ENCODE peak calls at places on chromosomes 12 and 14, in six cellular contexts. One of them, this sample, is unnamed.
A peak's percentile ranks its signal among the peaks of the same experiment; 100 is the strongest.

GRCh38 chr12:117141097-117141898 is 42.1 kb upstream of the TESC start:
- DNase-seq in thyroid gland: peak; percentile 74
- DNase-seq in breast epithelium: no peak
- DNase-seq in transverse colon: no peak
- DNase-seq in HCT116: no peak
- DNase-seq in ovary: no peak
- DNase-seq in this sample: no peak

GRCh38 chr12:12278899-12279298 is 12.1 kb upstream of the LRP6 start:
- DNase-seq in ovary: no peak
- DNase-seq in transverse colon: no peak
- DNase-seq in breast epithelium: no peak
- DNase-seq in HCT116: no peak
- DNase-seq in thyroid gland: no peak
- DNase-seq in this sample: no peak

GRCh38 chr14:20630340-20631022 is 11.0 kb downstream of the OR6S1 start:
- DNase-seq in breast epithelium: no peak
- DNase-seq in ovary: peak; percentile 38
- DNase-seq in thyroid gland: no peak
- DNase-seq in transverse colon: peak; percentile 45
- DNase-seq in HCT116: peak; percentile 84
- DNase-seq in this sample: no peak

GRCh38 chr12:32116897-32117296 is 10.2 kb downstream of the BICD1 start:
- DNase-seq in thyroid gland: no peak
- DNase-seq in ovary: no peak
- DNase-seq in HCT116: no peak
- DNase-seq in breast epithelium: no peak
- DNase-seq in transverse colon: no peak
- DNase-seq in this sample: no peak

GRCh38 chr12:93714382-93714781 is 37.2 kb downstream of the CRADD start:
- DNase-seq in HCT116: no peak
- DNase-seq in thyroid gland: no peak
- DNase-seq in breast epithelium: no peak
- DNase-seq in ovary: no peak
- DNase-seq in transverse colon: no peak
- DNase-seq in this sample: no peak

GRCh38 chr12:105223884-105224283 is 12.1 kb downstream of the APPL2 start:
- DNase-seq in ovary: no peak
- DNase-seq in transverse colon: no peak
- DNase-seq in breast epithelium: no peak
- DNase-seq in HCT116: no peak
- DNase-seq in thyroid gland: no peak
- DNase-seq in this sample: no peak

GRCh38 chr12:4287325-4288290 is 14.0 kb downstream of the CCND2 start:
- DNase-seq in ovary: no peak
- DNase-seq in thyroid gland: no peak
- DNase-seq in breast epithelium: no peak
- DNase-seq in transverse colon: no peak
- DNase-seq in HCT116: no peak
- DNase-seq in this sample: no peak

GRCh38 chr12:132888852-132889251 is 1.4 kb upstream of the CHFR start:
- DNase-seq in thyroid gland: no peak
- DNase-seq in HCT116: no peak
- DNase-seq in transverse colon: no peak
- DNase-seq in breast epithelium: no peak
- DNase-seq in ovary: no peak
- DNase-seq in this sample: no peak

GRCh38 chr12:9943244-9943643 is 11.1 kb upstream of the CLEC2A start:
- DNase-seq in HCT116: no peak
- DNase-seq in transverse colon: no peak
- DNase-seq in thyroid gland: no peak
- DNase-seq in ovary: no peak
- DNase-seq in breast epithelium: no peak
- DNase-seq in this sample: no peak

GRCh38 chr12:19482551-19483109 is 43.3 kb downstream of the AEBP2 start:
- DNase-seq in HCT116: no peak
- DNase-seq in breast epithelium: no peak
- DNase-seq in thyroid gland: no peak
- DNase-seq in ovary: no peak
- DNase-seq in transverse colon: no peak
- DNase-seq in this sample: peak; percentile 55

GRCh38 chr12:75480469-75480949 is at the start of gene GLIPR1:
- DNase-seq in transverse colon: peak; percentile 68
- DNase-seq in breast epithelium: peak; percentile 78
- DNase-seq in thyroid gland: peak; percentile 91
- DNase-seq in ovary: peak; percentile 81
- DNase-seq in HCT116: no peak
- DNase-seq in this sample: peak; percentile 73

GRCh38 chr12:47147749-47148148 is 68.0 kb upstream of the AMIGO2 start:
- DNase-seq in transverse colon: no peak
- DNase-seq in HCT116: no peak
- DNase-seq in thyroid gland: no peak
- DNase-seq in breast epithelium: no peak
- DNase-seq in ovary: no peak
- DNase-seq in this sample: no peak

GRCh38 chr12:70744133-70744532 is 106.9 kb upstream of the PTPRB start:
- DNase-seq in HCT116: no peak
- DNase-seq in ovary: no peak
- DNase-seq in breast epithelium: no peak
- DNase-seq in thyroid gland: no peak
- DNase-seq in transverse colon: no peak
- DNase-seq in this sample: no peak

GRCh38 chr12:1650954-1651353 is 21.9 kb downstream of the WNT5B start:
- DNase-seq in thyroid gland: no peak
- DNase-seq in transverse colon: no peak
- DNase-seq in HCT116: no peak
- DNase-seq in ovary: no peak
- DNase-seq in breast epithelium: no peak
- DNase-seq in this sample: no peak

GRCh38 chr12:113130457-113131135 is 5.0 kb downstream of the RASAL1 start:
- DNase-seq in HCT116: no peak
- DNase-seq in transverse colon: no peak
- DNase-seq in ovary: no peak
- DNase-seq in breast epithelium: no peak
- DNase-seq in thyroid gland: peak; percentile 88
- DNase-seq in this sample: peak; percentile 67

GRCh38 chr14:102910442-102910841 is 12.0 kb upstream of the AMN start:
- DNase-seq in breast epithelium: no peak
- DNase-seq in ovary: no peak
- DNase-seq in HCT116: no peak
- DNase-seq in transverse colon: no peak
- DNase-seq in thyroid gland: no peak
- DNase-seq in this sample: no peak

GRCh38 chr14:88168498-88169165 is 154.4 kb downstream of the KCNK10 start:
- DNase-seq in thyroid gland: peak; percentile 14
- DNase-seq in transverse colon: peak; percentile 51
- DNase-seq in breast epithelium: no peak
- DNase-seq in HCT116: no peak
- DNase-seq in ovary: no peak
- DNase-seq in this sample: peak; percentile 56

GRCh38 chr12:106097011-106097410 is 41.7 kb downstream of the NUAK1 start:
- DNase-seq in thyroid gland: no peak
- DNase-seq in ovary: no peak
- DNase-seq in breast epithelium: no peak
- DNase-seq in HCT116: no peak
- DNase-seq in transverse colon: no peak
- DNase-seq in this sample: no peak

GRCh38 chr14:36271222-36271621 is 49.2 kb downstream of the MBIP start:
- DNase-seq in transverse colon: no peak
- DNase-seq in ovary: no peak
- DNase-seq in breast epithelium: no peak
- DNase-seq in thyroid gland: no peak
- DNase-seq in HCT116: no peak
- DNase-seq in this sample: no peak

GRCh38 chr12:98238513-98238912 is 276.9 kb upstream of the TMPO start:
- DNase-seq in transverse colon: no peak
- DNase-seq in ovary: no peak
- DNase-seq in thyroid gland: no peak
- DNase-seq in HCT116: no peak
- DNase-seq in breast epithelium: no peak
- DNase-seq in this sample: no peak

GRCh38 chr12:69410571-69410970 is 51.0 kb downstream of the YEATS4 start:
- DNase-seq in HCT116: no peak
- DNase-seq in thyroid gland: no peak
- DNase-seq in ovary: no peak
- DNase-seq in transverse colon: no peak
- DNase-seq in breast epithelium: no peak
- DNase-seq in this sample: no peak

GRCh38 chr12:102119674-102120563 is at the start of the genes NUP37 and PARPBP:
- DNase-seq in transverse colon: peak; percentile 91
- DNase-seq in thyroid gland: peak; percentile 88
- DNase-seq in breast epithelium: peak; percentile 71
- DNase-seq in ovary: peak; percentile 91
- DNase-seq in HCT116: peak; percentile 86
- DNase-seq in this sample: peak; percentile 94

GRCh38 chr14:68711551-68712437 is 81.1 kb downstream of the ZFP36L1 start:
- DNase-seq in ovary: no peak
- DNase-seq in breast epithelium: no peak
- DNase-seq in transverse colon: no peak
- DNase-seq in HCT116: no peak
- DNase-seq in thyroid gland: no peak
- DNase-seq in this sample: no peak

GRCh38 chr14:58626441-58626840 is 11.3 kb upstream of the DACT1 start:
- DNase-seq in HCT116: no peak
- DNase-seq in transverse colon: no peak
- DNase-seq in breast epithelium: no peak
- DNase-seq in ovary: no peak
- DNase-seq in thyroid gland: no peak
- DNase-seq in this sample: no peak

DNA sequence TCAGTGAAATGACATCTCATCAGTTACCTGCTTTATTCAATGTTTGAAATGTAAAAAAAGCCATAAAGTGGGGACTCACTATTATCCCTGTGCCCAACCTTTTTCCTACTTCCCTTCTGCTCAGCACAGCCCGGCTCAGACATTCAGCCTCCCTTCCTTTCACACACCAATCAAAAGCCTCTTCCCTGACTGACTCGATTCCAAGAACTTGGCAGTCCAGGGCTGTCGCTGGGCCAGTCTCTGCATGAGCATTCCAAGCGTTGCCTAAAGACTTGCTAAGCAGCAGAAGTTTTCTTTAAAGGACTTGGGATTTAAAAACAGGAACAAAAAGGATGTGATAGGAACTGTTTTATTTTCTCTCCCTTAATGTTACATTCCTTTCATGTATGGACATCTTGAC is 22.7 kb downstream of the ITPR2 start:
- DNase-seq in ovary: peak; percentile 52
- DNase-seq in HCT116: no peak
- DNase-seq in breast epithelium: peak; percentile 61
- DNase-seq in transverse colon: no peak
- DNase-seq in thyroid gland: peak; percentile 72
- DNase-seq in this sample: peak; percentile 53
- H3K27ac ChIP-seq in ovary: no peak overlapping the region
- H3K27ac ChIP-seq in HCT116: no peak overlapping the region
- H3K27ac ChIP-seq in breast epithelium: peak overlapping the region; percentile 40
- H3K27ac ChIP-seq in transverse colon: peak overlapping the region; percentile 42
- H3K27ac ChIP-seq in thyroid gland: no peak overlapping the region
- H3K27ac ChIP-seq in this sample: no peak overlapping the region

GRCh38 chr12:88111074-88111652 is 30.7 kb downstream of the CEP290 start:
- DNase-seq in ovary: no peak
- DNase-seq in transverse colon: no peak
- DNase-seq in HCT116: peak; percentile 38
- DNase-seq in thyroid gland: no peak
- DNase-seq in breast epithelium: no peak
- DNase-seq in this sample: no peak
- TF ChIP-seq CTCF in ovary: no peak
- TF ChIP-seq CTCF in transverse colon: peak; percentile 46
- TF ChIP-seq CTCF in HCT116: peak; percentile 31
- TF ChIP-seq CTCF in thyroid gland: no peak
- TF ChIP-seq CTCF in breast epithelium: peak; percentile 36
- TF ChIP-seq CTCF in this sample: no peak

DNA sequence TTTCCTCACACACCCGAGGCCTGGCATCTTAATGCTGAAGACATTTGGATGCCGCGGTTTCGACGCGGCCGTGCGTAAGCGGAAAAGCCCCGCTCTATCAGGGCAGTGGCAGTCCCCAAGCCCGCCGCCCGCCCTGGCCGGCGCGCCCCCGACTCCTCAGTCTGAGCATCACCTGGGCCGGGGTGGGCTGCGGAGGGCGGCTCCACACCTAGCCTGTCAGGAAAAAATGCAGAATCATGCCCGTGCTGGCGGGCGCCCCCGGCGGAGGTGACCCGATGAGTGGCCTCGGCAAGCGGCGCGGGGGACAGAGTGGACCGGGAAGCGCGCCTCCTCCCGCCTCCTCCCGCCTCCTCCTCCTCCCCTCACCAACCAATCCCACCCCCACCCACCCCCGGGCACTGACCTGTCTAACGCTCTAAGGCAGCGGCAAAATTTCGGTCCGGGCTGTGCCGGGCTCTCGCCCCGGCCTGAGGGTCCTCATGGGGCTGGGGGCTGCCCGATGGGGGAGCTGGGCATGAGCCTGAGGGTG is 568 bp downstream of the B4GALNT1 start:
- DNase-seq in ovary: no peak
- DNase-seq in HCT116: no peak
- DNase-seq in breast epithelium: peak; percentile 17
- DNase-seq in transverse colon: no peak
- DNase-seq in thyroid gland: no peak
- DNase-seq in this sample: peak; percentile 14
- TF ChIP-seq POLR2A in ovary: no peak
- TF ChIP-seq POLR2A in HCT116: no peak
- TF ChIP-seq POLR2A in breast epithelium: no peak
- TF ChIP-seq POLR2A in transverse colon: no peak
- TF ChIP-seq POLR2A in thyroid gland: no peak
- TF ChIP-seq POLR2A in this sample: no peak

DNA sequence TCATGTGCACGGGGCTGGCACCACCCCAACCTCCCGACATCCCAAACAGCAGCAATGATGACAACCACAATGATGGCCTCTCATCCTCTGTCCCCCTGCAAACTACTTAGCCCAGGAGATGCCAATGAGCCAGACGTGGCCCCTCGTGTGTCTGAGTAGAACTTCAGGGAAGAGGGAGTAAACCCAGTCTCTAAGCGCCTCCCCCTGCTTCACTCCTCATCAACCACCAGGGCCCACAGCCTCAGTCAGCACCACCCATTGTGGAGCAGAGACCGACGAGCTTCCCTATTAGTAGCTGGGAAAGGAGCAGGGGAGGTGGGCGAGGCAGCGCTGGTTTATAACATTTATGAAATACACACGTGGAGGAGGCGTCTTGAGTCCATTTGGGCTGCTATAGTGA is 182.7 kb upstream of the SFSWAP start:
- DNase-seq in breast epithelium: no peak
- DNase-seq in transverse colon: no peak
- DNase-seq in thyroid gland: no peak
- DNase-seq in ovary: no peak
- DNase-seq in HCT116: no peak
- DNase-seq in this sample: no peak
- H3K27ac ChIP-seq in breast epithelium: no peak overlapping the region
- H3K27ac ChIP-seq in transverse colon: no peak overlapping the region
- H3K27ac ChIP-seq in thyroid gland: no peak overlapping the region
- H3K27ac ChIP-seq in ovary: no peak overlapping the region
- H3K27ac ChIP-seq in HCT116: no peak overlapping the region
- H3K27ac ChIP-seq in this sample: no peak overlapping the region

DNA sequence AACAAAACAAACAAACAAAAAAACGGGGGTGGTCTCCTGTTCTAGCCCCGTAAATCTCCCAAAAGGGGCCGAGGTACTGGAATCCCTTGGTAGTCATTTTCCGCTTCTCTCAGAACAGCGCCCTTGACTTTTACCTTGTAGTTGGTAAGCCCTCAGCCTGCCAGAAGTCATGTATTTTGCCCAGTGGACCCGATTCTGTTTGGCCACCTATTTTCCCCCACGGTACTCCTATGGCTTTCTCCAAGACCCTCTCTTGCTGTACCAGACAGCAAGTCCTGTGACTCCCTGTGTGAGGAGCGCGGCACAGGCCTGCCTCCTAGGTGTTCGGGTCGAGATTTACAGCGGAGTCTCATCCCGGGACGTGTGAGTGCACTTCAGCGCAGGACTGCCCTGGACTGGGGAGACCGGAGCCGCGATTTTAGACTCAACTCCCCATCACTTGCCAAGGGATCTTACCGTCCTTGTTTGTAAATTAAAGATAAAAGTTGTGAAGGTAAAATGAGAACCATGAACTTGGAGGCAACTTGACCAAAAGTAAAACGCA is 1.1 kb upstream of the MBD6 start:
- DNase-seq in HCT116: no peak
- DNase-seq in thyroid gland: peak; percentile 59
- DNase-seq in transverse colon: peak; percentile 58
- DNase-seq in ovary: peak; percentile 74
- DNase-seq in breast epithelium: peak; percentile 70
- DNase-seq in this sample: peak; percentile 74
- TF ChIP-seq CTCF in HCT116: no peak
- TF ChIP-seq CTCF in thyroid gland: no peak
- TF ChIP-seq CTCF in transverse colon: no peak
- TF ChIP-seq CTCF in ovary: peak; percentile 1
- TF ChIP-seq CTCF in breast epithelium: no peak
- TF ChIP-seq CTCF in this sample: no peak

This sample was measured in testis.